ENCODE peak calls at places on chromosomes 12 and 14, in six cellular contexts. Q is thoracic aorta, I is IMR-90, R is lower leg skin, U is mammary epithelial cell, P is omental fat pad. Z is an unnamed sample.

GRCh38 chr12:132078190-132078589 is 65.9 kb downstream of the DDX51 start:
- DNase-seq in Q (no peak), I (peak; percentile 91), R (peak; percentile 79), U (no peak), P (peak; percentile 38), Z (no peak)

GRCh38 chr12:88665051-88665450 is 84.8 kb upstream of the KITLG start:
- DNase-seq in Q (no peak), I (peak; percentile 72), R (no peak), U (peak; percentile 46), P (no peak), Z (no peak)

GRCh38 chr14:98961191-98961590 is 310.8 kb downstream of the BCL11B start:
- DNase-seq in Q (no peak), I (no peak), R (peak; percentile 49), U (no peak), P (no peak), Z (peak; percentile 68)

GRCh38 chr14:39704581-39704980 is 272.3 kb upstream of the FBXO33 start:
- DNase-seq in Q (no peak), I (no peak), R (no peak), U (no peak), P (no peak), Z (no peak)

GRCh38 chr12:109947511-109947910 is 47.4 kb downstream of the TCHP start:
- DNase-seq in Q (no peak), I (peak; percentile 84), R (no peak), U (peak; percentile 11), P (no peak), Z (no peak)

GRCh38 chr12:94074216-94074969 is 74.0 kb upstream of the PLXNC1 start:
- DNase-seq in Q (no peak), I (no peak), R (no peak), U (no peak), P (no peak), Z (no peak)

GRCh38 chr12:94277426-94278000 is 129.1 kb downstream of the PLXNC1 start:
- DNase-seq in Q (no peak), I (peak; percentile 26), R (no peak), U (no peak), P (no peak), Z (no peak)

GRCh38 chr14:64944861-64945260 is 2.3 kb upstream of the GPX2 start:
- DNase-seq in Q (no peak), I (no peak), R (peak; percentile 62), U (no peak), P (no peak), Z (no peak)

GRCh38 chr12:68011206-68011881 is 22.1 kb downstream of the IFNG-AS1 start:
- DNase-seq in Q (no peak), I (no peak), R (no peak), U (no peak), P (no peak), Z (no peak)

GRCh38 chr12:42568952-42569916 is 20.3 kb downstream of the PRICKLE1 start:
- DNase-seq in Q (no peak), I (peak; percentile 80), R (no peak), U (peak; percentile 48), P (no peak), Z (no peak)

GRCh38 chr12:106914796-106915634 is 40.7 kb upstream of the TMEM263 start:
- DNase-seq in Q (no peak), I (no peak), R (no peak), U (no peak), P (no peak), Z (no peak)

GRCh38 chr12:74985293-74985985 is 224.2 kb downstream of the KCNC2 start:
- DNase-seq in Q (no peak), I (no peak), R (peak; percentile 53), U (no peak), P (no peak), Z (no peak)

GRCh38 chr14:33647385-33647786 is 303.5 kb downstream of the EGLN3 start:
- DNase-seq in Q (no peak), I (peak; percentile 91), R (no peak), U (peak; percentile 96), P (no peak), Z (no peak)

GRCh38 chr14:38248629-38249028 is 7.3 kb downstream of the CLEC14A start:
- DNase-seq in Q (no peak), I (no peak), R (no peak), U (no peak), P (no peak), Z (no peak)

GRCh38 chr14:92729632-92730358 is 18.6 kb downstream of the LGMN start:
- DNase-seq in Q (no peak), I (peak; percentile 96), R (no peak), U (peak; percentile 87), P (no peak), Z (no peak)

GRCh38 chr12:68349921-68350606 is 17.9 kb upstream of the MDM1 start:
- DNase-seq in Q (no peak), I (no peak), R (no peak), U (no peak), P (no peak), Z (no peak)

GRCh38 chr12:62692884-62693283 is 226.3 kb downstream of the MON2 start:
- DNase-seq in Q (no peak), I (peak; percentile 88), R (peak; percentile 4), U (peak; percentile 28), P (no peak), Z (no peak)

GRCh38 chr14:92121207-92121669 is 268 bp downstream of the NDUFB1 start:
- DNase-seq in Q (no peak), I (peak; percentile 43), R (no peak), U (no peak), P (peak; percentile 32), Z (no peak)

GRCh38 chr12:110498984-110499706 is 2.8 kb downstream of the VPS29 start:
- DNase-seq in Q (no peak), I (peak; percentile 13), R (no peak), U (peak; percentile 53), P (no peak), Z (no peak)

GRCh38 chr12:80861636-80862378 is 75.9 kb downstream of the LIN7A start:
- DNase-seq in Q (no peak), I (peak; percentile 81), R (no peak), U (no peak), P (no peak), Z (no peak)

GRCh38 chr14:58428011-58428807 is 690 bp downstream of the KIAA0586 start:
- DNase-seq in Q (no peak), I (peak; percentile 63), R (no peak), U (peak; percentile 53), P (no peak), Z (no peak)

GRCh38 chr14:82153689-82154088 is 620.0 kb upstream of the SEL1L start:
- DNase-seq in Q (no peak), I (no peak), R (no peak), U (no peak), P (no peak), Z (no peak)

DNA sequence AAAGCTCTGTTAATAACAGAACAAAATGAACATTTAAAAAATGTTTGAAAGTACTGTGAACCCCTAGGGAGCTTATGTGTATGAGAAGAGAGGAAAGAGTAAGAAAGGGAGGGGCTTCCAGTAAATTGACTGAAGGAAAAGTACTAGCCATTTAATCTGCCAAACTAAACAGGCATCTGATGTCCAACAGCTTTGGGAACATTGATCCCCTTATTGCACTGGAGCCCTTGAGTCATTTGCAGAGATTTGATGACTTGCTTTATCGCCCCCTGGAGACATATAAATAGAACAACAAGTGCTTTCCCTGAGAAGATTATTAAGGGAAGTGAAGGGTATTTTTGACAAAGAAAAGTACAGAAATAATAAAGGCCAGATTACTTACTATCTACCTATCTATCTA is 319.3 kb upstream of the NOVA1 start:
- DNase-seq in Q (no peak), I (peak; percentile 2), R (no peak), U (no peak), P (no peak), Z (no peak)
- TF ChIP-seq CTCF in Q (peak; percentile 15), I (peak; percentile 44), R (no peak), U (no peak), P (no peak), Z (peak; percentile 38)

GRCh38 chr12:72141381-72141780 is 130.8 kb upstream of the TRHDE start:
- DNase-seq in Q (no peak), I (peak; percentile 28), R (no peak), U (peak; percentile 24), P (no peak), Z (no peak)
- TF ChIP-seq CTCF in Q (no peak), I (peak; percentile 18), R (no peak), U (peak; percentile 27), P (no peak), Z (peak; percentile 19)

DNA sequence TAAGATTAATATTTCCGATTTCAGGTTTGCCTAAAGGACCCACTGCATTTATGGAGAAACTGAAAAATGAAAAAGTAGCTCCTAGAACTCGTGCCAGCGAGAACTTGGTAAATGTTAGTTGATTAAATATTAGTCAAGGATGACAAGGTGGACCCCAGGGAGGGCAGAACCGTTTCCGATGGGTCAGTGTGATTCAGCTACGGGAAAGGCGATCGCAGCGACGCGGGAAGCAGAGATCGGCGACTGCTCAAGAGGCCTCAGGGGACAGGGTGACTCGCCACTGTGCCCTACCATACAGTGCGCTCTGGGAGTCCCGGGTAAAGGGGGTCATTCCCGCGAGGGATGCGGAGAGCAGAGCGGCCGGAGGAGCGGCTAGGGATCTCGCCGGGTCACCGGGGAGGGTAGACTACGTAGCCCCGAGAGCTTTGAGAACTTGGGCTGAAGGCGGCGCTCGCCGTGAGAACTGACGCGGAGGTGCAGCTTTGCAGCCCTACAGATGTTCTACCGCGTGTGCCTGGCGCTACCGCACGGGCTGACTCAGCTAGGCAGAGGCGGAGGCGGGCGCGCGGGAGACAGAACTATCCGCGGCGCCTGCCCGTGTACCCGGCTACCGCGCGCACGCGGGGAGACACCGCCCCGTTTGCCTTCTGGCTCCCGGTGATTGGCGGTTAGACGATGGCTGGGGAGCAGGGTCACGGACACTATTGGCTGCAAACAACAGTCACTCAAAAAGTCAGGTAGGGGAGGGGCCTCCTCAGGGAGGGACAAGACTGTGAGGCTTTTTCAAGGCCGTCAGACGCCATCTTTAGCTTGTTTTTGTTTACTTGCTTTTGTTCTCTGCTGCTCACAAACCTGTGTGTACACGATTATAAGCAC is 3.2 kb downstream of the C14orf93 start:
- DNase-seq in Q (peak; percentile 89), I (peak; percentile 97), R (peak; percentile 99), U (peak; percentile 97), P (peak; percentile 75), Z (peak; percentile 98)
- TF ChIP-seq CTCF in Q (peak; percentile 35), I (peak; percentile 32), R (no peak), U (peak; percentile 22), P (no peak), Z (peak; percentile 46)

GRCh38 chr12:111642681-111643427 is 42.9 kb downstream of the BRAP start:
- DNase-seq in Q (no peak), I (no peak), R (no peak), U (no peak), P (no peak), Z (no peak)
- TF ChIP-seq CTCF in Q (no peak), I (peak; percentile 38), R (no peak), U (no peak), P (no peak), Z (no peak)

GRCh38 chr12:5433081-5433839 is 1.4 kb downstream of the NTF3 start:
- DNase-seq in Q (no peak), I (peak; percentile 63), R (peak; percentile 85), U (no peak), P (no peak), Z (no peak)
- TF ChIP-seq CTCF in Q (no peak), I (peak; percentile 5), R (no peak), U (no peak), P (no peak), Z (no peak)

GRCh38 chr14:96051642-96052540 is 12.7 kb downstream of the C14orf132 start:
- DNase-seq in Q (no peak), I (peak; percentile 8), R (peak; percentile 69), U (peak; percentile 19), P (no peak), Z (peak; percentile 54)
- TF ChIP-seq CTCF in Q (no peak), I (no peak), R (no peak), U (peak; percentile 34), P (no peak), Z (no peak)

Z was measured in osteocyte.